ENCODE peak calls at places on chromosome 1, in six cellular contexts. P, R, W, F, S and E are unnamed samples.

GRCh38 chr1:25572708-25573590 is 29.5 kb downstream of the LDLRAP1 start:
- DNase-seq in W (peak; percentile 38), S (peak; percentile 72), P (no peak), R (peak; percentile 51), F (peak; percentile 42), E (peak; percentile 56)

GRCh38 chr1:235834620-235835019 is 32.1 kb downstream of the LYST start:
- DNase-seq in P (no peak), R (peak; percentile 55), W (no peak), S (no peak), F (peak; percentile 17), E (no peak)

GRCh38 chr1:7749126-7749525 is 22.0 kb upstream of the VAMP3 start:
- DNase-seq in W (no peak), S (no peak), P (no peak), R (no peak), F (no peak), E (no peak)

GRCh38 chr1:104380003-104380402 is 630.3 kb downstream of the AMY1C start:
- DNase-seq in R (no peak), F (no peak), P (no peak), W (no peak), S (no peak), E (no peak)

GRCh38 chr1:110300412-110300811 is 38.8 kb upstream of the RBM15 start:
- DNase-seq in S (no peak), R (no peak), P (no peak), W (no peak), F (no peak), E (no peak)

GRCh38 chr1:3599286-3599811 is 12.0 kb downstream of the MEGF6 start:
- DNase-seq in R (no peak), S (no peak), P (no peak), F (no peak), W (no peak), E (no peak)

GRCh38 chr1:82185084-82185483 is 384.4 kb downstream of the ADGRL2 start:
- DNase-seq in S (peak; percentile 65), W (no peak), F (no peak), R (no peak), P (no peak), E (no peak)

GRCh38 chr1:21499283-21499945 is 9.8 kb upstream of the ALPL start:
- DNase-seq in W (no peak), P (no peak), F (no peak), R (no peak), S (peak; percentile 72), E (peak; percentile 69)

GRCh38 chr1:185864889-185865288 is 130.7 kb downstream of the HMCN1 start:
- DNase-seq in F (no peak), R (peak; percentile 84), S (peak; percentile 59), W (no peak), P (peak; percentile 75), E (peak; percentile 88)

GRCh38 chr1:51218570-51218969 is 17.5 kb upstream of the RNF11 start:
- DNase-seq in S (no peak), W (no peak), F (peak; percentile 11), P (no peak), R (no peak), E (peak; percentile 12)

GRCh38 chr1:167434306-167434705 is 84.0 kb downstream of the CD247 start:
- DNase-seq in P (no peak), S (no peak), R (no peak), F (no peak), W (no peak), E (no peak)

GRCh38 chr1:31010081-31010989 is 55.2 kb downstream of the PUM1 start:
- DNase-seq in S (no peak), P (no peak), F (no peak), R (no peak), W (no peak), E (peak; percentile 69)

GRCh38 chr1:220498188-220498587 is 29.7 kb upstream of the MARK1 start:
- DNase-seq in P (no peak), F (no peak), S (peak; percentile 35), R (no peak), W (no peak), E (peak; percentile 31)

GRCh38 chr1:29638281-29638680 is 402.0 kb downstream of the PTPRU start:
- DNase-seq in R (no peak), P (no peak), S (no peak), F (no peak), W (no peak), E (no peak)

GRCh38 chr1:164948101-164948500 is 389.1 kb downstream of the PBX1 start:
- DNase-seq in F (no peak), W (no peak), R (no peak), S (no peak), P (no peak), E (no peak)

GRCh38 chr1:51689643-51690042 is 72.8 kb downstream of the OSBPL9 start:
- DNase-seq in F (no peak), P (no peak), S (no peak), R (no peak), W (no peak), E (peak; percentile 9)

GRCh38 chr1:202311880-202312635 is 29.7 kb downstream of the UBE2T start:
- DNase-seq in R (no peak), W (no peak), F (no peak), P (no peak), S (peak; percentile 6), E (no peak)

GRCh38 chr1:1115136-1115829 is 606 bp downstream of the C1orf159 start:
- DNase-seq in P (no peak), S (peak; percentile 45), R (no peak), F (no peak), W (no peak), E (no peak)

GRCh38 chr1:160205242-160205973 is at the start of gene PEA15:
- DNase-seq in F (peak; percentile 80), S (peak; percentile 91), P (no peak), R (peak; percentile 74), W (peak; percentile 63), E (peak; percentile 77)

GRCh38 chr1:160819186-160819585 is 23.2 kb downstream of the LY9 start:
- DNase-seq in W (no peak), S (no peak), P (no peak), F (no peak), R (no peak), E (no peak)

GRCh38 chr1:214332950-214333798 is 52.2 kb downstream of the SMYD2 start:
- DNase-seq in P (no peak), S (peak; percentile 82), R (peak; percentile 60), F (peak; percentile 58), W (peak; percentile 18), E (peak; percentile 71)

GRCh38 chr1:48687271-48688045 is 89.2 kb downstream of the BEND5 start:
- DNase-seq in P (no peak), R (peak; percentile 62), F (no peak), W (no peak), S (no peak), E (no peak)

GRCh38 chr1:114154963-114155322 is 1.3 kb upstream of the SYT6 start:
- DNase-seq in W (no peak), P (no peak), F (no peak), R (no peak), S (peak; percentile 44), E (peak; percentile 68)

GRCh38 chr1:40530735-40531380 is 579 bp upstream of the ZNF684 start:
- DNase-seq in R (no peak), F (no peak), W (no peak), S (peak; percentile 61), P (no peak), E (no peak)

GRCh38 chr1:58573705-58574591 is 3.1 kb downstream of the TACSTD2 start:
- DNase-seq in P (no peak), F (peak; percentile 6), W (no peak), R (peak; percentile 39), S (no peak), E (no peak)

GRCh38 chr1:203026666-203027663 is 674 bp downstream of the PPFIA4 start:
- DNase-seq in P (no peak), W (no peak), F (no peak), S (no peak), R (no peak), E (no peak)

GRCh38 chr1:22039594-22040347 is 12.7 kb upstream of the CDC42 start:
- DNase-seq in F (no peak), R (peak; percentile 89), S (peak; percentile 57), W (peak; percentile 81), P (no peak), E (peak; percentile 49)

GRCh38 chr1:155218854-155219591 is 10.5 kb downstream of the MTX1 start:
- DNase-seq in R (peak; percentile 64), S (peak; percentile 74), F (peak; percentile 37), P (no peak), W (no peak), E (peak; percentile 75)

GRCh38 chr1:247303211-247303610 is 28.5 kb downstream of the ZNF496 start:
- DNase-seq in W (no peak), F (no peak), R (no peak), S (no peak), P (no peak), E (no peak)

GRCh38 chr1:155080250-155081228 is 1.9 kb downstream of the EFNA3 start:
- DNase-seq in R (no peak), W (no peak), P (no peak), S (peak; percentile 54), F (no peak), E (peak; percentile 19)

GRCh38 chr1:100511058-100511457 is 26.9 kb upstream of the GPR88 start:
- DNase-seq in P (no peak), W (no peak), S (no peak), R (no peak), F (no peak), E (no peak)